ENCODE peak calls at places on chromosomes 12 and 14, in seven cellular contexts. B is posterior cingulate gyrus, G is Caco-2, D is psoas muscle, E is GM03348, S is substantia nigra, H is fibroblast of lung. P is an unnamed sample.

GRCh38 chr14:50363734-50364113 is 33.0 kb downstream of the CDKL1 start:
- DNase-seq in B (no peak), H (peak), S (no peak), D (no peak), E (peak), G (no peak), P (peak)

GRCh38 chr12:53956914-53957536 is 2.3 kb downstream of the HOXC12 start:
- DNase-seq in E (no peak), D (peak), B (no peak), H (no peak), G (no peak), S (no peak), P (no peak)

GRCh38 chr14:78758333-78758732 is 588.2 kb downstream of the NRXN3 start:
- DNase-seq in B (no peak), S (peak), D (no peak), H (peak), G (peak), E (peak), P (peak)

GRCh38 chr12:109706747-109707469 is 6.7 kb upstream of the FAM222A start:
- DNase-seq in G (peak), S (no peak), B (peak), E (no peak), D (no peak), H (no peak), P (no peak)

GRCh38 chr14:79544671-79545070 is 666.6 kb downstream of the DIO2 start:
- DNase-seq in D (no peak), E (peak), H (peak), G (no peak), S (no peak), B (no peak), P (peak)

GRCh38 chr12:116529048-116529447 is 30.1 kb upstream of the MAP1LC3B2 start:
- DNase-seq in E (peak), G (peak), S (no peak), D (no peak), B (no peak), H (peak), P (no peak)

GRCh38 chr14:60647081-60647836 is 2.0 kb downstream of the SIX1 start:
- DNase-seq in E (peak), H (peak), S (no peak), B (peak), G (peak), D (peak), P (peak)

GRCh38 chr14:75979071-75979571 is 2.7 kb downstream of the TGFB3 start:
- DNase-seq in S (peak), G (peak), H (peak), E (peak), B (no peak), D (peak), P (peak)

GRCh38 chr14:24607081-24607480 is 2.4 kb downstream of the GZMH start:
- DNase-seq in H (no peak), D (no peak), E (no peak), B (no peak), S (no peak), G (no peak), P (no peak)

GRCh38 chr12:47997321-47997720 is 7.0 kb downstream of the COL2A1 start:
- DNase-seq in D (no peak), G (no peak), B (no peak), S (no peak), H (no peak), E (no peak), P (no peak)

GRCh38 chr12:130992448-130992847 is 38.7 kb downstream of the ADGRD1 start:
- DNase-seq in G (no peak), E (no peak), D (no peak), S (no peak), H (no peak), B (peak), P (no peak)

GRCh38 chr12:67721216-67721615 is 72.7 kb downstream of the DYRK2 start:
- DNase-seq in B (no peak), S (no peak), E (no peak), H (no peak), G (no peak), D (no peak), P (no peak)

GRCh38 chr14:105094193-105094907 is 29.1 kb upstream of the GPR132 start:
- DNase-seq in H (no peak), E (no peak), S (no peak), D (no peak), G (peak), B (peak), P (no peak)

GRCh38 chr12:75779891-75780501 is 251.6 kb downstream of the PHLDA1 start:
- DNase-seq in B (no peak), G (no peak), D (no peak), S (no peak), E (no peak), H (no peak), P (no peak)

GRCh38 chr12:97946701-97947100 is 484.1 kb downstream of the RMST start:
- DNase-seq in D (no peak), H (no peak), B (no peak), E (no peak), G (no peak), S (no peak), P (no peak)

GRCh38 chr14:55291480-55292081 is 20.4 kb downstream of the FBXO34 start:
- DNase-seq in D (no peak), E (no peak), H (no peak), B (no peak), S (no peak), G (no peak), P (no peak)

GRCh38 chr14:94644102-94644535 is 31.9 kb downstream of the SERPINA3 start:
- DNase-seq in S (no peak), H (no peak), D (no peak), G (no peak), E (no peak), B (no peak), P (no peak)

GRCh38 chr12:53056901-53057300 is 7.0 kb downstream of the TNS2 start:
- DNase-seq in D (peak), G (no peak), S (no peak), B (peak), E (no peak), H (no peak), P (no peak)

GRCh38 chr12:53955776-53956250 is 1.1 kb downstream of the HOXC12 start:
- DNase-seq in E (no peak), G (no peak), S (no peak), D (no peak), H (no peak), B (no peak), P (no peak)

GRCh38 chr12:80412343-80412953 is 31.6 kb upstream of the PTPRQ start:
- DNase-seq in B (no peak), E (peak), H (peak), D (no peak), S (no peak), G (peak), P (peak)

GRCh38 chr12:94644622-94645021 is 5.7 kb downstream of the TMCC3 start:
- DNase-seq in D (peak), G (no peak), S (no peak), B (no peak), E (no peak), H (peak), P (peak)

GRCh38 chr12:124747426-124748161 is 116.1 kb downstream of the SCARB1 start:
- DNase-seq in S (no peak), D (no peak), G (peak), B (no peak), E (peak), H (peak), P (peak)

GRCh38 chr12:91344408-91344807 is 161.8 kb upstream of the DCN start:
- DNase-seq in S (no peak), H (no peak), D (no peak), E (no peak), B (no peak), G (no peak), P (no peak)

GRCh38 chr12:120481022-120481767 is 11.6 kb upstream of the SRSF9 start:
- DNase-seq in D (no peak), S (no peak), H (no peak), E (no peak), G (no peak), B (no peak), P (no peak)

GRCh38 chr14:43540948-43541347 is 966.1 kb downstream of the FSCB start:
- DNase-seq in B (peak), D (no peak), S (no peak), E (no peak), G (peak), H (no peak), P (no peak)